ENCODE peak calls at places on chromosomes 16 and 17, in eight cellular contexts. D is GDM1; C is esophagus muscularis mucosa; N is stimulated activated CD8-positive, alpha-beta memory T cell treated with anti-CD3 and anti-CD28 coated beads, Interleukin-15, amount 100 ng/mL, for 48 hours; Z is EH; E is hippocampal formation; I is heart left ventricle; V is dermis blood vessel endothelial cell. O is an unnamed sample.

GRCh38 chr16:53756329-53756996 is 52.5 kb downstream of the FTO start:
- DNase-seq in N (no peak), I (no peak), C (no peak), E (no peak), Z (no peak), D (no peak), V (no peak), O (no peak)

GRCh38 chr16:4176794-4177438 is 60.7 kb upstream of the ADCY9 start:
- DNase-seq in D (no peak), N (no peak), C (no peak), V (no peak), E (no peak), I (no peak), Z (peak; percentile 68), O (peak; percentile 83)

GRCh38 chr17:4711671-4712111 is 1.3 kb downstream of the ARRB2 start:
- DNase-seq in Z (no peak), E (peak; percentile 41), C (no peak), N (no peak), I (peak; percentile 56), D (peak; percentile 74), V (peak; percentile 11), O (no peak)

GRCh38 chr17:45705123-45706009 is 78.8 kb upstream of the CRHR1 start:
- DNase-seq in D (no peak), C (no peak), V (peak; percentile 3), E (no peak), Z (peak; percentile 29), N (peak; percentile 5), I (no peak), O (peak; percentile 75)

GRCh38 chr17:17172990-17173389 is 33.1 kb downstream of the PLD6 start:
- DNase-seq in V (no peak), Z (no peak), E (no peak), N (no peak), C (no peak), D (no peak), I (no peak), O (no peak)

GRCh38 chr17:30975042-30975820 is 4.4 kb downstream of the RNF135 start:
- DNase-seq in Z (no peak), E (no peak), C (no peak), V (no peak), I (no peak), N (no peak), D (no peak), O (no peak)

GRCh38 chr17:40173091-40173777 is 4.0 kb upstream of the RAPGEFL1 start:
- DNase-seq in C (no peak), N (no peak), Z (no peak), V (no peak), D (no peak), E (no peak), I (no peak), O (no peak)

GRCh38 chr16:67475051-67475450 is 5.9 kb downstream of the ATP6V0D1 start:
- DNase-seq in C (no peak), Z (no peak), I (no peak), N (no peak), D (no peak), E (no peak), V (no peak), O (no peak)

GRCh38 chr16:1662543-1662942 is 15.5 kb upstream of the JPT2 start:
- DNase-seq in I (no peak), V (no peak), N (no peak), C (no peak), D (no peak), E (no peak), Z (no peak), O (no peak)

GRCh38 chr17:50564916-50565315 is 4.4 kb downstream of the CACNA1G start:
- DNase-seq in I (peak; percentile 81), N (no peak), E (no peak), D (no peak), V (peak; percentile 20), Z (peak; percentile 71), C (no peak), O (no peak)

GRCh38 chr16:88558457-88559442 is 11.5 kb upstream of the ZC3H18 start:
- DNase-seq in V (peak; percentile 86), C (no peak), E (no peak), N (no peak), D (no peak), I (peak; percentile 88), Z (peak; percentile 66), O (no peak)

GRCh38 chr16:84726079-84726669 is 26.4 kb downstream of the USP10 start:
- DNase-seq in D (peak; percentile 47), I (peak; percentile 93), N (peak; percentile 52), V (peak; percentile 90), E (peak; percentile 70), C (peak; percentile 97), Z (peak; percentile 82), O (peak; percentile 47)

GRCh38 chr16:63188076-63188771 is 1152.0 kb upstream of the CDH8 start:
- DNase-seq in I (no peak), Z (no peak), N (no peak), D (no peak), V (no peak), C (no peak), E (no peak), O (no peak)

GRCh38 chr17:19713901-19714361 is 2.5 kb downstream of the SLC47A2 start:
- DNase-seq in Z (no peak), E (no peak), D (no peak), V (no peak), N (no peak), I (no peak), C (no peak), O (peak; percentile 12)